ENCODE peak calls at places on chromosomes 16 and 17, in eight cellular contexts. U, W, F, H, E, V, Y and M are unnamed samples.

GRCh38 chr17:48240562-48241130 is 133.1 kb downstream of the SNX11 start:
- DNase-seq in V (no peak), F (no peak), H (peak; percentile 53), W (no peak), E (no peak), Y (no peak), U (no peak), M (no peak)

GRCh38 chr16:14350626-14351025 is 279.4 kb downstream of the PARN start:
- DNase-seq in F (no peak), W (no peak), U (no peak), Y (no peak), V (no peak), H (no peak), E (no peak), M (no peak)

GRCh38 chr17:32912218-32912897 is 15.6 kb upstream of the TMEM98 start:
- DNase-seq in W (peak; percentile 84), H (peak; percentile 79), V (peak; percentile 53), Y (peak; percentile 68), E (peak; percentile 85), U (peak; percentile 77), F (no peak), M (no peak)

GRCh38 chr17:7001562-7001961 is 5.7 kb downstream of the ALOX12 start:
- DNase-seq in E (no peak), F (peak; percentile 50), Y (no peak), V (no peak), H (peak; percentile 59), U (no peak), W (no peak), M (no peak)

GRCh38 chr17:69466451-69466850 is 52.0 kb downstream of the MAP2K6 start:
- DNase-seq in E (no peak), Y (no peak), F (no peak), V (no peak), W (no peak), U (no peak), H (no peak), M (no peak)

GRCh38 chr17:58120195-58120822 is 27.9 kb upstream of the OR4D1 start:
- DNase-seq in W (peak; percentile 42), F (peak; percentile 61), V (peak; percentile 18), E (peak; percentile 22), H (peak; percentile 59), U (peak; percentile 77), Y (no peak), M (peak; percentile 24)

GRCh38 chr16:709651-710499 is 4.3 kb upstream of the FBXL16 start:
- DNase-seq in E (peak; percentile 86), Y (no peak), U (peak; percentile 71), F (peak; percentile 62), V (peak; percentile 68), H (no peak), W (no peak), M (peak; percentile 91)

GRCh38 chr17:79840204-79840988 is 1.2 kb upstream of the CBX4 start:
- DNase-seq in V (no peak), U (peak; percentile 73), W (peak; percentile 75), E (peak; percentile 47), H (peak; percentile 47), F (peak; percentile 77), Y (peak; percentile 52), M (no peak)

GRCh38 chr17:35534694-35535093 is 2.8 kb downstream of the SLFN12L start:
- DNase-seq in H (no peak), F (no peak), V (no peak), Y (no peak), U (no peak), W (no peak), E (no peak), M (no peak)

GRCh38 chr17:35536664-35537160 is 766 bp downstream of the SLFN12L start:
- DNase-seq in H (no peak), F (no peak), W (no peak), U (no peak), V (no peak), E (no peak), Y (no peak), M (no peak)

GRCh38 chr17:35529868-35530267 is 7.6 kb downstream of the SLFN12L start:
- DNase-seq in H (no peak), E (no peak), F (no peak), V (no peak), U (no peak), W (no peak), Y (no peak), M (no peak)

DNA sequence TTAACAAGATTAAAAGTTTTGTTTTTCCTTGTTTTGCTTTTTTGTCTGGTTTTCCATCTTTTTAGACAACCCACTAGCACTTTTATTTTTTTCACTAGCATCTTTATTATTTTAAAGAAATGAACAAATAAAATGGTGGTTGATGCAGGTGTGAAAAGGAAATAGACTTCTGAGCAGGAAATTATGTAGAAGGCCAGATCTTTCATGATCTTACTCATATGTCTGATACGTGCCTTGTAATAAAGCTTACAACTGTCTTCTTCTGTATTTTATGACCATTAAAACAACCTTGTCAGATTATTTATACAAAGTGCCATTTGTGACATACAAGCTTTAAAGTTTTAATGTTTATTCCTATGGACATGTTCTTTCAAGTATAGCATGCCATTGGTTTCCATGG is 6.3 kb downstream of the SLFN12L start:
- DNase-seq in W (no peak), U (no peak), V (no peak), F (no peak), E (no peak), H (no peak), Y (no peak), M (no peak)
- TF ChIP-seq POLR2A in W (no peak), U (no peak), V (no peak), F (no peak), E (no peak), H (no peak), Y (no peak), M (no peak)

GRCh38 chr17:27293898-27294688 is at the start of gene WSB1:
- DNase-seq in F (peak; percentile 96), H (peak; percentile 90), W (peak; percentile 94), U (peak; percentile 97), E (peak; percentile 91), Y (peak; percentile 93), V (peak; percentile 95), M (peak; percentile 90)

GRCh38 chr17:27296427-27296979 is 2.6 kb downstream of the WSB1 start:
- DNase-seq in F (peak; percentile 12), Y (no peak), V (no peak), U (no peak), H (peak; percentile 41), E (no peak), W (no peak), M (no peak)

GRCh38 chr17:27293359-27293897 is 486 bp upstream of the WSB1 start:
- DNase-seq in Y (no peak), W (no peak), F (no peak), V (peak; percentile 40), H (no peak), E (peak; percentile 18), U (no peak), M (no peak)

GRCh38 chr17:27295945-27296344 is 2.0 kb downstream of the WSB1 start:
- DNase-seq in Y (no peak), H (peak; percentile 50), V (no peak), U (no peak), E (no peak), W (no peak), F (no peak), M (no peak)

GRCh38 chr17:27294689-27295630 is 1.0 kb downstream of the WSB1 start:
- DNase-seq in U (peak; percentile 91), W (peak; percentile 61), Y (peak; percentile 76), E (peak; percentile 74), H (peak; percentile 84), F (peak; percentile 94), V (peak; percentile 76), M (peak; percentile 49)
- TF ChIP-seq POLR2A in U (peak; percentile 73), W (peak; percentile 67), Y (peak; percentile 45), E (peak; percentile 22), H (peak; percentile 67), F (peak; percentile 70), V (no peak), M (no peak)

DNA sequence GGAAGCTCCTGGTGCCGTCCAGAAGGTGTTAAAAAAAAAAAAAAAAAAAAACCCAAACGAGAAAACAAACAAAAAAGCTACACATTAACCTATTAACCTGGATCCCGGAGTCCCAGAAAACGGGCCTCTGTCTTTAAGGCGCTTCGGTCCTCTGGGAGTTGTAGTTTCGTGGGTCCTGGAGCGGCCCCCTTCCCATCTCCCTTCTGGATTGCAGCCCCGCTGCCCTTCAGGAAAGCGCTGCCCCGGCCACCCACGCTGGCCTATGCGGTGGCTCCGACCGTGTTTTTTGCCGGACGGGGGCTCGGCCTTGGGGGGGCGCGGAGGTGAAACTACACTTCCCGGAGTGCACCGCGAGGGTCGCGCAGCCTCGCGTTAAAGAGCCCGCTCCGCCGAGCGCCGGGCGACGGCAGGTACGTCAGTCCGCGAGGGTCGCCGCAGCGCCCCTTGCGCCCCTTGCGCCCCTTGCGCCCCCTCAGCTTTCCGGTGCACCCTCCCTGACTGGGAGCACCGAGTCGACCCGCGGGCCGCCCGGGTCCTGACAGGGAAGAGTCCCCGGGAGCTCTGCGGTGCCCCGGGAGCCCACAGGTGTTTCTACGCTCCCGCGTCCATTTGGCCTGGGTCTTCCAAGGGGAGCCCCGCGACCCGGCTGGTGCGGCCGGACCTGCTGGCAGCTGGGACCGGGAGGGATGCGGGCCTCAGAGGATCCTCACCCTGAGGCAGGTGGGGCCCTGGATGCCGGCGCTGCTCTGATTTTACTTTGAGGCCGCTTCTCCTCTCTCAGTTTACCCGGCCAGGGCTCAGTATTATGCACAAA is at the start of gene FCSK:
- DNase-seq in V (peak; percentile 61), F (peak; percentile 75), W (peak; percentile 64), U (peak; percentile 81), H (peak; percentile 86), Y (no peak), E (peak; percentile 63), M (peak; percentile 80)
- TF ChIP-seq POLR2A in V (no peak), F (no peak), W (no peak), U (no peak), H (peak; percentile 33), Y (no peak), E (no peak), M (peak; percentile 41)

GRCh38 chr17:75077072-75077489 is 10.7 kb upstream of the SLC16A5 start:
- DNase-seq in F (no peak), U (no peak), V (no peak), H (no peak), W (no peak), E (no peak), Y (no peak), M (no peak)
- TF ChIP-seq POLR2A in F (no peak), U (no peak), V (no peak), H (no peak), W (no peak), E (no peak), Y (no peak), M (no peak)